ENCODE peak calls at places on chromosomes 4 and X, in nine cellular contexts. One of them, this sample, is unnamed.

GRCh38 chrX:135384161-135384836 is 37.4 kb upstream of the SMIM10L2A start:
- DNase-seq in activated CD8-positive, alpha-beta T cell treated with anti-CD3 and anti-CD28 coated beads for 36 hours: peak
- DNase-seq in HTR-8/SVneo: no peak
- DNase-seq in iPS-NIHi11: no peak
- DNase-seq in cerebellar cortex: no peak
- DNase-seq in CD8-positive, alpha-beta memory T cell: peak
- DNase-seq in colonic mucosa: no peak
- DNase-seq in EH: no peak
- DNase-seq in PC-3: no peak
- DNase-seq in this sample: no peak

GRCh38 chr4:49221209-49221608 is 235.1 kb downstream of the CWH43 start:
- DNase-seq in HTR-8/SVneo: no peak
- DNase-seq in iPS-NIHi11: no peak
- DNase-seq in PC-3: no peak
- DNase-seq in cerebellar cortex: no peak
- DNase-seq in EH: no peak
- DNase-seq in activated CD8-positive, alpha-beta T cell treated with anti-CD3 and anti-CD28 coated beads for 36 hours: no peak
- DNase-seq in colonic mucosa: no peak
- DNase-seq in CD8-positive, alpha-beta memory T cell: no peak
- DNase-seq in this sample: no peak

GRCh38 chr4:3406431-3406830 is 35.3 kb upstream of the HGFAC start:
- DNase-seq in activated CD8-positive, alpha-beta T cell treated with anti-CD3 and anti-CD28 coated beads for 36 hours: no peak
- DNase-seq in CD8-positive, alpha-beta memory T cell: no peak
- DNase-seq in PC-3: no peak
- DNase-seq in HTR-8/SVneo: no peak
- DNase-seq in iPS-NIHi11: no peak
- DNase-seq in cerebellar cortex: no peak
- DNase-seq in colonic mucosa: no peak
- DNase-seq in EH: no peak
- DNase-seq in this sample: peak

GRCh38 chrX:130539721-130540321 is 138.0 kb downstream of the RBMX2 start:
- DNase-seq in activated CD8-positive, alpha-beta T cell treated with anti-CD3 and anti-CD28 coated beads for 36 hours: peak
- DNase-seq in cerebellar cortex: peak
- DNase-seq in iPS-NIHi11: peak
- DNase-seq in PC-3: peak
- DNase-seq in colonic mucosa: peak
- DNase-seq in EH: peak
- DNase-seq in CD8-positive, alpha-beta memory T cell: no peak
- DNase-seq in HTR-8/SVneo: peak
- DNase-seq in this sample: peak

GRCh38 chr4:130479020-130479419 is 1383.1 kb downstream of the C4orf33 start:
- DNase-seq in colonic mucosa: no peak
- DNase-seq in cerebellar cortex: no peak
- DNase-seq in CD8-positive, alpha-beta memory T cell: no peak
- DNase-seq in HTR-8/SVneo: no peak
- DNase-seq in EH: no peak
- DNase-seq in iPS-NIHi11: no peak
- DNase-seq in activated CD8-positive, alpha-beta T cell treated with anti-CD3 and anti-CD28 coated beads for 36 hours: no peak
- DNase-seq in PC-3: peak
- DNase-seq in this sample: no peak

GRCh38 chr4:73810191-73810590 is 26.3 kb upstream of the CXCL6 start:
- DNase-seq in iPS-NIHi11: no peak
- DNase-seq in HTR-8/SVneo: no peak
- DNase-seq in cerebellar cortex: no peak
- DNase-seq in colonic mucosa: no peak
- DNase-seq in activated CD8-positive, alpha-beta T cell treated with anti-CD3 and anti-CD28 coated beads for 36 hours: no peak
- DNase-seq in EH: no peak
- DNase-seq in CD8-positive, alpha-beta memory T cell: no peak
- DNase-seq in PC-3: no peak
- DNase-seq in this sample: no peak

GRCh38 chrX:47148946-47149345 is 3.9 kb downstream of the RBM10 start:
- DNase-seq in PC-3: peak
- DNase-seq in cerebellar cortex: no peak
- DNase-seq in iPS-NIHi11: no peak
- DNase-seq in colonic mucosa: no peak
- DNase-seq in EH: no peak
- DNase-seq in activated CD8-positive, alpha-beta T cell treated with anti-CD3 and anti-CD28 coated beads for 36 hours: peak
- DNase-seq in HTR-8/SVneo: no peak
- DNase-seq in CD8-positive, alpha-beta memory T cell: no peak
- DNase-seq in this sample: no peak

GRCh38 chr4:156999175-156999517 is 27.5 kb upstream of the PDGFC start:
- DNase-seq in CD8-positive, alpha-beta memory T cell: no peak
- DNase-seq in PC-3: peak
- DNase-seq in HTR-8/SVneo: peak
- DNase-seq in EH: peak
- DNase-seq in cerebellar cortex: no peak
- DNase-seq in iPS-NIHi11: peak
- DNase-seq in colonic mucosa: peak
- DNase-seq in activated CD8-positive, alpha-beta T cell treated with anti-CD3 and anti-CD28 coated beads for 36 hours: no peak
- DNase-seq in this sample: no peak

GRCh38 chr4:152738812-152739211 is 40.7 kb downstream of the TIGD4 start:
- DNase-seq in PC-3: no peak
- DNase-seq in activated CD8-positive, alpha-beta T cell treated with anti-CD3 and anti-CD28 coated beads for 36 hours: no peak
- DNase-seq in EH: no peak
- DNase-seq in HTR-8/SVneo: no peak
- DNase-seq in cerebellar cortex: no peak
- DNase-seq in CD8-positive, alpha-beta memory T cell: no peak
- DNase-seq in iPS-NIHi11: no peak
- DNase-seq in colonic mucosa: no peak
- DNase-seq in this sample: no peak

GRCh38 chr4:163587867-163588266 is 93.4 kb downstream of the TMA16 start:
- DNase-seq in EH: no peak
- DNase-seq in colonic mucosa: no peak
- DNase-seq in PC-3: peak
- DNase-seq in HTR-8/SVneo: no peak
- DNase-seq in iPS-NIHi11: no peak
- DNase-seq in cerebellar cortex: no peak
- DNase-seq in activated CD8-positive, alpha-beta T cell treated with anti-CD3 and anti-CD28 coated beads for 36 hours: peak
- DNase-seq in CD8-positive, alpha-beta memory T cell: no peak
- DNase-seq in this sample: no peak

GRCh38 chr4:25884040-25884788 is 21.4 kb upstream of the SEL1L3 start:
- DNase-seq in activated CD8-positive, alpha-beta T cell treated with anti-CD3 and anti-CD28 coated beads for 36 hours: no peak
- DNase-seq in HTR-8/SVneo: no peak
- DNase-seq in PC-3: peak
- DNase-seq in EH: peak
- DNase-seq in CD8-positive, alpha-beta memory T cell: no peak
- DNase-seq in cerebellar cortex: no peak
- DNase-seq in iPS-NIHi11: no peak
- DNase-seq in colonic mucosa: no peak
- DNase-seq in this sample: no peak

GRCh38 chr4:6179362-6179761 is 21.0 kb downstream of the JAKMIP1 start:
- DNase-seq in EH: no peak
- DNase-seq in PC-3: no peak
- DNase-seq in activated CD8-positive, alpha-beta T cell treated with anti-CD3 and anti-CD28 coated beads for 36 hours: peak
- DNase-seq in colonic mucosa: no peak
- DNase-seq in cerebellar cortex: no peak
- DNase-seq in CD8-positive, alpha-beta memory T cell: peak
- DNase-seq in HTR-8/SVneo: no peak
- DNase-seq in iPS-NIHi11: no peak
- DNase-seq in this sample: no peak

GRCh38 chr4:80268936-80269335 is 2.5 kb downstream of the FGF5 start:
- DNase-seq in PC-3: no peak
- DNase-seq in HTR-8/SVneo: no peak
- DNase-seq in activated CD8-positive, alpha-beta T cell treated with anti-CD3 and anti-CD28 coated beads for 36 hours: no peak
- DNase-seq in EH: peak
- DNase-seq in cerebellar cortex: no peak
- DNase-seq in CD8-positive, alpha-beta memory T cell: no peak
- DNase-seq in colonic mucosa: no peak
- DNase-seq in iPS-NIHi11: no peak
- DNase-seq in this sample: no peak